ENCODE peak calls at places on chromosomes 13 and 19, in eight cellular contexts. E is Calu3; L is CD8-positive, alpha-beta T cell; V is MM.1S; Y is progenitor cell of endocrine pancreas; H is AG10803; N is tibial artery; Z is left ventricle myocardium inferior. X is an unnamed sample.
A peak's percentile ranks its signal among the peaks of the same experiment; 100 is the strongest.

GRCh38 chr13:47033216-47033615 is 136.4 kb upstream of the HTR2A start:
- DNase-seq in E (no peak), L (no peak), V (no peak), Y (no peak), H (peak; percentile 48), N (no peak), Z (no peak), X (no peak)

GRCh38 chr19:1383014-1383310 is 745 bp upstream of the NDUFS7 start:
- DNase-seq in E (no peak), L (no peak), V (no peak), Y (no peak), H (no peak), N (no peak), Z (no peak), X (no peak)

GRCh38 chr13:109297628-109298027 is 488.8 kb downstream of the IRS2 start:
- DNase-seq in E (no peak), L (no peak), V (no peak), Y (no peak), H (peak; percentile 97), N (no peak), Z (no peak), X (no peak)

GRCh38 chr13:93765056-93765455 is 538.4 kb downstream of the GPC6 start:
- DNase-seq in E (no peak), L (no peak), V (no peak), Y (no peak), H (no peak), N (no peak), Z (no peak), X (no peak)

GRCh38 chr13:77697208-77698103 is at the start of gene SLAIN1:
- DNase-seq in E (peak; percentile 65), L (peak; percentile 89), V (peak; percentile 85), Y (peak; percentile 80), H (no peak), N (peak; percentile 91), Z (peak; percentile 81), X (peak; percentile 80)

GRCh38 chr13:110641055-110642015 is 26.0 kb downstream of the NAXD start:
- DNase-seq in E (no peak), L (no peak), V (no peak), Y (no peak), H (no peak), N (no peak), Z (peak; percentile 47), X (no peak)

GRCh38 chr13:74287672-74288169 is 153.5 kb upstream of the KLF12 start:
- DNase-seq in E (peak; percentile 35), L (peak; percentile 83), V (peak; percentile 87), Y (no peak), H (peak; percentile 50), N (peak; percentile 84), Z (peak; percentile 71), X (peak; percentile 32)

GRCh38 chr19:12140545-12141404 is 625 bp upstream of the ZNF20 start:
- DNase-seq in E (peak; percentile 86), L (peak; percentile 89), V (peak; percentile 76), Y (peak; percentile 67), H (peak; percentile 80), N (peak; percentile 89), Z (peak; percentile 88), X (peak; percentile 71)

GRCh38 chr13:73421310-73421912 is 362.6 kb downstream of the KLF5 start:
- DNase-seq in E (peak; percentile 38), L (no peak), V (no peak), Y (no peak), H (no peak), N (no peak), Z (no peak), X (no peak)

GRCh38 chr13:51674276-51674675 is 90.0 kb downstream of the WDFY2 start:
- DNase-seq in E (peak; percentile 81), L (no peak), V (no peak), Y (peak; percentile 11), H (no peak), N (no peak), Z (no peak), X (no peak)

GRCh38 chr13:82323101-82323500 is 1559.2 kb downstream of the SLITRK1 start:
- DNase-seq in E (no peak), L (no peak), V (no peak), Y (no peak), H (no peak), N (no peak), Z (no peak), X (no peak)

GRCh38 chr13:107124129-107124718 is 556.3 kb upstream of the ARGLU1 start:
- DNase-seq in E (no peak), L (no peak), V (peak; percentile 25), Y (no peak), H (peak; percentile 17), N (no peak), Z (no peak), X (no peak)

GRCh38 chr13:40776681-40777165 is 5.7 kb upstream of the MRPS31 start:
- DNase-seq in E (no peak), L (peak; percentile 78), V (no peak), Y (no peak), H (peak; percentile 31), N (no peak), Z (no peak), X (no peak)

GRCh38 chr13:35984776-35985453 is 146.3 kb downstream of the DCLK1 start:
- DNase-seq in E (no peak), L (no peak), V (no peak), Y (no peak), H (no peak), N (no peak), Z (no peak), X (no peak)

GRCh38 chr13:98476538-98476966 is 100.4 kb downstream of the STK24 start:
- DNase-seq in E (peak; percentile 65), L (peak; percentile 90), V (peak; percentile 86), Y (no peak), H (peak; percentile 95), N (no peak), Z (peak; percentile 45), X (peak; percentile 60)

GRCh38 chr19:19900124-19900523 is 622 bp upstream of the ZNF93 start:
- DNase-seq in E (peak; percentile 6), L (no peak), V (no peak), Y (no peak), H (peak; percentile 80), N (no peak), Z (no peak), X (no peak)

GRCh38 chr19:3767050-3767449 is 4.6 kb downstream of the MRPL54 start:
- DNase-seq in E (no peak), L (no peak), V (no peak), Y (no peak), H (no peak), N (no peak), Z (no peak), X (no peak)

GRCh38 chr13:91025442-91025841 is 322.0 kb upstream of the MIR17HG start:
- DNase-seq in E (no peak), L (no peak), V (no peak), Y (no peak), H (no peak), N (no peak), Z (no peak), X (no peak)

GRCh38 chr19:53655042-53655665 is 23.4 kb downstream of the DPRX start:
- DNase-seq in E (no peak), L (no peak), V (no peak), Y (no peak), H (no peak), N (no peak), Z (no peak), X (no peak)

GRCh38 chr19:17303167-17303939 is at the start of gene ABHD8:
- DNase-seq in E (peak; percentile 94), L (peak; percentile 96), V (peak; percentile 96), Y (peak; percentile 96), H (peak; percentile 94), N (peak; percentile 97), Z (peak; percentile 96), X (peak; percentile 90)
- TF ChIP-seq CTCF in E (peak; percentile 52), L (no peak), V (peak; percentile 50), Y (peak; percentile 74), H (peak; percentile 38), N (peak; percentile 79), Z (peak; percentile 82), X (no peak)

GRCh38 chr19:56304243-56304642 is 10.4 kb downstream of the ZSCAN5A start:
- DNase-seq in E (no peak), L (no peak), V (no peak), Y (no peak), H (no peak), N (no peak), Z (no peak), X (no peak)

GRCh38 chr19:56297010-56297409 is 17.6 kb downstream of the ZSCAN5A start:
- DNase-seq in E (no peak), L (no peak), V (no peak), Y (no peak), H (no peak), N (no peak), Z (no peak), X (no peak)

GRCh38 chr19:56299688-56300087 is 15.0 kb downstream of the ZSCAN5A start:
- DNase-seq in E (no peak), L (no peak), V (no peak), Y (no peak), H (no peak), N (no peak), Z (no peak), X (no peak)

GRCh38 chr19:56301886-56302620 is 12.6 kb downstream of the ZSCAN5A start:
- DNase-seq in E (no peak), L (no peak), V (no peak), Y (no peak), H (no peak), N (no peak), Z (no peak), X (no peak)

DNA sequence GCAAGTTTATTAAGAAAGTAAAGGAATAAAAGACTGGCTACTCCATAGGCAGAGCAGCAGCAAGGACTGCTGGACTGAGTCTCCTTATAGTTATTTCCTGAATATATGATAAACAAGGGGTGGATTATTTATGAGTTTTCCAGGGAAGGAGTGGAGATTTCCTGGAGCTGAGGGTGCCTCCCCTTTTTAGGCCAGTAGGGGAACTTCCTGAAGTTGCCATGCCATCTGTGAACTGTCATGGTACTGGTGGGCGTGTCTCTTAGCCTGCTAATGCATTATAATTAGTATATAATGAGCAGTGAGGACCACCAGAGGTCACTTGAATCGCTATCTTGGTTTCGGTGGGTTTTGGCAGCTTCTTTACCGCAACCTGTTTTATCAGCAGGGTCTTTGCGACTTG is 13.5 kb downstream of the ZSCAN5A start:
- DNase-seq in E (no peak), L (no peak), V (no peak), Y (no peak), H (no peak), N (no peak), Z (no peak), X (no peak)
- TF ChIP-seq CTCF in E (no peak), L (no peak), V (no peak), Y (peak; percentile 21), H (no peak), N (no peak), Z (peak; percentile 21), X (no peak)

DNA sequence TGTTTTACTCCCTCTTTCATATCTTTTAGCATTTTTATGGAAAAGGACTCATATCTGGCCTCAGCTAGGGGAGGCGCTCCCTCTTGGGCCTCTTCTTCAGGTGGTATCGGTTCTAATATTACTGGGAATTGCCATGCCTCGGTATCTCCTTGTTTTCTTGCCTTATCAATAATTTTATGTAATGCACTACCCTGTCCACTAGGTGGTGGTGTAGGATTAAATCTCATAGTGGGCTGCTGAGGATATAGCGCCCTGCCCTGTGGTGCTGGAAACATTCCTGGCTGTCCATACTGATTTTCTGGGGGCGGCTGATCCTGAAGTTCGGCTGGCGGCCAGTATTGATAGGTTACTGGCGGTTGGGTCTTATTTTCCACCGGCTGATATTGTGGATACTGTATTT is 35.8 kb downstream of the ZNF420 start:
- DNase-seq in E (no peak), L (no peak), V (no peak), Y (no peak), H (no peak), N (no peak), Z (no peak), X (no peak)
- TF ChIP-seq CTCF in E (no peak), L (no peak), V (peak; percentile 22), Y (no peak), H (no peak), N (no peak), Z (no peak), X (no peak)

GRCh38 chr19:8251025-8251472 is 41.9 kb downstream of the CERS4 start:
- DNase-seq in E (peak; percentile 28), L (no peak), V (no peak), Y (no peak), H (peak; percentile 11), N (peak; percentile 88), Z (peak; percentile 89), X (no peak)
- TF ChIP-seq CTCF in E (no peak), L (no peak), V (no peak), Y (no peak), H (no peak), N (no peak), Z (peak; percentile 45), X (no peak)

X was measured in activated B cell treated with CpG ODN at 0.5 μM for 24 hours.